ENCODE peak calls at places on chromosomes 3 and 15, in seven cellular contexts. W is BJ; X is transverse colon; Q is stomach; Y is ovary; L is left ventricle myocardium inferior; A is CD8-positive, alpha-beta T cell. J is an unnamed sample.
A peak's percentile ranks its signal among the peaks of the same experiment; 100 is the strongest.

GRCh38 chr3:187737401-187738088 is 7.7 kb downstream of the BCL6 start:
- DNase-seq in W (no peak), X (peak; percentile 77), Q (peak; percentile 80), Y (peak; percentile 82), L (peak; percentile 79), A (peak; percentile 64), J (no peak)

GRCh38 chr15:23438816-23439466 is 8.1 kb downstream of the GOLGA6L2 start:
- DNase-seq in W (no peak), X (peak; percentile 49), Q (no peak), Y (no peak), L (no peak), A (no peak), J (no peak)

GRCh38 chr3:145801699-145802098 is 359.3 kb downstream of the PLOD2 start:
- DNase-seq in W (no peak), X (no peak), Q (no peak), Y (no peak), L (no peak), A (no peak), J (no peak)

GRCh38 chr3:60707452-60708020 is 543.7 kb downstream of the FHIT start:
- DNase-seq in W (no peak), X (no peak), Q (no peak), Y (no peak), L (no peak), A (no peak), J (no peak)

GRCh38 chr3:53495518-53496501 is 1.4 kb downstream of the CACNA1D start:
- DNase-seq in W (no peak), X (peak; percentile 17), Q (peak; percentile 30), Y (no peak), L (no peak), A (no peak), J (no peak)

GRCh38 chr3:191961036-191961435 is 500.1 kb downstream of the PYDC2 start:
- DNase-seq in W (no peak), X (no peak), Q (no peak), Y (no peak), L (no peak), A (no peak), J (no peak)

GRCh38 chr3:40078590-40078989 is 230.9 kb upstream of the EIF1B start:
- DNase-seq in W (no peak), X (no peak), Q (no peak), Y (no peak), L (no peak), A (no peak), J (no peak)

GRCh38 chr15:31487811-31488436 is 161.3 kb downstream of the KLF13 start:
- DNase-seq in W (no peak), X (no peak), Q (peak; percentile 22), Y (peak; percentile 14), L (no peak), A (peak; percentile 55), J (no peak)

GRCh38 chr3:111246967-111247760 is 175.5 kb downstream of the NECTIN3 start:
- DNase-seq in W (peak; percentile 33), X (no peak), Q (no peak), Y (no peak), L (no peak), A (no peak), J (peak; percentile 28)

GRCh38 chr3:111621535-111621934 is 26.4 kb upstream of the ZBED2 start:
- DNase-seq in W (no peak), X (no peak), Q (no peak), Y (no peak), L (no peak), A (no peak), J (no peak)

GRCh38 chr15:62841269-62841628 is 201.3 kb upstream of the TPM1 start:
- DNase-seq in W (no peak), X (no peak), Q (no peak), Y (no peak), L (no peak), A (no peak), J (no peak)

GRCh38 chr15:66623801-66624453 is 58.1 kb upstream of the LCTL start:
- DNase-seq in W (no peak), X (no peak), Q (no peak), Y (no peak), L (no peak), A (no peak), J (no peak)

GRCh38 chr3:117439812-117440211 is 730.2 kb downstream of the TUSC7 start:
- DNase-seq in W (no peak), X (no peak), Q (no peak), Y (no peak), L (no peak), A (no peak), J (no peak)

GRCh38 chr3:4904801-4905695 is 74.2 kb upstream of the BHLHE40 start:
- DNase-seq in W (no peak), X (peak; percentile 34), Q (no peak), Y (no peak), L (no peak), A (no peak), J (no peak)

GRCh38 chr15:88975891-88976290 is 62.7 kb upstream of the MFGE8 start:
- DNase-seq in W (no peak), X (no peak), Q (no peak), Y (no peak), L (no peak), A (no peak), J (no peak)

GRCh38 chr15:83973816-83974215 is 261.8 kb upstream of the GOLGA6L4 start:
- DNase-seq in W (no peak), X (no peak), Q (no peak), Y (no peak), L (no peak), A (no peak), J (no peak)
- TF ChIP-seq CTCF in W (no peak), X (no peak), Q (no peak), Y (no peak), L (peak; percentile 43), A (no peak), J (peak; percentile 50)

GRCh38 chr3:48465237-48465530 is 18.6 kb downstream of the ATRIP start:
- DNase-seq in W (no peak), X (no peak), Q (no peak), Y (no peak), L (no peak), A (no peak), J (no peak)

GRCh38 chr3:48467110-48467454 is 20.5 kb downstream of the ATRIP start:
- DNase-seq in W (no peak), X (no peak), Q (no peak), Y (no peak), L (no peak), A (no peak), J (no peak)

GRCh38 chr3:48467473-48468267 is 21.1 kb downstream of the ATRIP start:
- DNase-seq in W (no peak), X (no peak), Q (no peak), Y (no peak), L (no peak), A (no peak), J (no peak)

GRCh38 chr3:48465531-48466378 is 19.2 kb downstream of the ATRIP start:
- DNase-seq in W (peak; percentile 99), X (peak; percentile 95), Q (peak; percentile 97), Y (peak; percentile 99), L (peak; percentile 96), A (peak; percentile 85), J (peak; percentile 100)

DNA sequence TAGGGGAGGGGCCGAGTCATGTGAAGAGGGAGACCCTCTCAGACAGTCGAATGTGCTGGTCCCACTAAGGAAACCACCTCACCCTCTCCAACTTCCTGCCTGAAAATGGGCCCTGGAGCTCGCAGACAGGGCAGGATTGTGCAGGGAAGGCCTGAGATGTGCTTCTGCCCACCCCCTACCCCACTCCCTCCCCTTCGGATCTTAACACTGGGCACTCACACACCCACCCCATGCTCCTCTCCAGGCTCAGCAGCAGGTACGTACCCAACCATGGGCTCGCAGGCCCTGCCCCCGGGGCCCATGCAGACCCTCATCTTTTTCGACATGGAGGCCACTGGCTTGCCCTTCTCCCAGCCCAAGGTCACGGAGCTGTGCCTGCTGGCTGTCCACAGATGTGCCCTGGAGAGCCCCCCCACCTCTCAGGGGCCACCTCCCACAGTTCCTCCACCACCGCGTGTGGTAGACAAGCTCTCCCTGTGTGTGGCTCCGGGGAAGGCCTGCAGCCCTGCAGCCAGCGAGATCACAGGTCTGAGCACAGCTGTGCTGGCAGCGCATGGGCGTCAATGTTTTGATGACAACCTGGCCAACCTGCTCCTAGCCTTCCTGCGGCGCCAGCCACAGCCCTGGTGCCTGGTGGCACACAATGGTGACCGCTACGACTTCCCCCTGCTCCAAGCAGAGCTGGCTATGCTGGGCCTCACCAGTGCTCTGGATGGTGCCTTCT is 20.0 kb downstream of the ATRIP start:
- DNase-seq in W (no peak), X (peak; percentile 48), Q (peak; percentile 66), Y (peak; percentile 43), L (peak; percentile 35), A (peak; percentile 67), J (no peak)
- H3K4me3 ChIP-seq in W (peak overlapping the region; percentile 49), X (peak overlapping the region; percentile 48), Q (peak overlapping the region; percentile 61), Y (peak overlapping the region; percentile 48), L (peak overlapping the region; percentile 72), A (peak overlapping the region; percentile 95), J (peak overlapping the region; percentile 27)

GRCh38 chr3:121796970-121797369 is 37.9 kb downstream of the IQCB1 start:
- DNase-seq in W (no peak), X (no peak), Q (no peak), Y (no peak), L (no peak), A (no peak), J (no peak)
- H3K36me3 ChIP-seq in W (no peaks in the 10 kb centered on the region), X (no peaks in the 10 kb centered on the region), Q (peaks cover 36% of the 10 kb centered on the region), Y (no peaks in the 10 kb centered on the region), L (peaks cover 30% of the 10 kb centered on the region), A (peaks cover 5% of the 10 kb centered on the region), J (no peaks in the 10 kb centered on the region)

GRCh38 chr15:74843891-74844299 is 939 bp upstream of the ULK3 start:
- DNase-seq in W (no peak), X (no peak), Q (no peak), Y (no peak), L (no peak), A (no peak), J (no peak)

GRCh38 chr15:74843445-74843828 is 481 bp upstream of the ULK3 start:
- DNase-seq in W (no peak), X (no peak), Q (no peak), Y (no peak), L (no peak), A (no peak), J (no peak)

GRCh38 chr15:74840851-74841760 is 1.9 kb downstream of the ULK3 start:
- DNase-seq in W (no peak), X (no peak), Q (no peak), Y (no peak), L (no peak), A (no peak), J (no peak)

GRCh38 chr15:74841761-74842385 is 1.1 kb downstream of the ULK3 start:
- DNase-seq in W (no peak), X (peak; percentile 44), Q (no peak), Y (no peak), L (no peak), A (no peak), J (no peak)

DNA sequence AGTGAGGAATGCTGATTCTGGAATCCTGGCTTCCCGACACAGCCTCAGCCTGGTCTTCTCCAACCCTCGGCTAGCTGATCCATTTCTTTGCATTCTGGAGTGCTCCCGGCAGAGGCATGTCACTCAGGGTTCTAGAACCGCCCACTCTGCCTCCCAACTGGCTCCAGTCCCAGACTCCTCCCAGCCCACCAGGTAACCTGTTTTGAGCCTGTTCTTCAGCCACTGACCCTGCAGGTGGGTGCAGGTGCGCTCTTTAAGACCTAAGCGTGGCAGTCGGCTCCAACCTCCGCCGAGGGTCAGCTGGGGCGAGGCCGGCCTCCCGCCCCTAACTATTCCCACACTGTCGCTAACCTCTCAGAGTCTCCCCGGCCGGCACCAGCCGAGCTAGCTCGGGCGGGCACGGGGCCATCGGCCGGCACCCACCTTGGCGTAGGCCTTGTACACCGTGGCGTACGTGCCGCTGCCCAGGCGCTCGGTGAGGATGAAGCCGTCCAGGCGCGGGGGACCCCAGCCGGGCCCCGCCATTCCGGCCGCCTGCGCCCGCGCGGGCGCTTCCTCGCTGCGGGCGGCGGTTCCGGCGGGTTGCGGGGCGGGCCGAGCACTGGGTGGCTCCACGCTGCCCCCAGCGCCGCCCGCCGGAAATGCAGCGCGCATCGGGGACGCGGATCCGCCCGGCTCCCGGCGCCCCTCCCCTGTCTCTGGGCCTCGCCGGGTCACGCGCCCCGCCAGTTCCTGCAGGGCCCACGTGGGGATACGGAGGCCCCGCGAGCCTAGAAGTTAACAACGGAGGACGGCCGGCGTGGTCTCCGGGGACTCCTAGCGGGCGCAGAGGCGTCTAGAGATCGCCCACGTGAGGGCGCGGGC is at the start of gene ULK3:
- DNase-seq in W (no peak), X (peak; percentile 93), Q (peak; percentile 93), Y (peak; percentile 91), L (peak; percentile 93), A (peak; percentile 96), J (no peak)
- TF ChIP-seq CTCF in W (peak; percentile 30), X (peak; percentile 73), Q (peak; percentile 55), Y (peak; percentile 96), L (peak; percentile 89), A (peak; percentile 71), J (peak; percentile 23)

J was measured in kidney epithelial cell.